ENCODE peak calls at places on chromosomes 3 and 15, in four cellular contexts. J is activated CD4-positive, alpha-beta T cell treated with anti-CD3 and anti-CD28 coated beads, Interleukin-2, amount 50 U/mL, for 1 hour; O is HFF-Myc; L is naive thymus-derived CD4-positive, alpha-beta T cell. K is an unnamed sample.
A peak's percentile ranks its signal among the peaks of the same experiment; 100 is the strongest.

GRCh38 chr3:58416191-58416590 is 17.4 kb downstream of the PDHB start:
- DNase-seq in J (no peak), O (no peak), L (no peak), K (no peak)

GRCh38 chr15:52082197-52083036 is 30.2 kb downstream of the BCL2L10 start:
- DNase-seq in J (no peak), O (no peak), L (no peak), K (no peak)

GRCh38 chr3:38026856-38027255 is 2.6 kb downstream of the PLCD1 start:
- DNase-seq in J (no peak), O (no peak), L (no peak), K (peak; percentile 1)

GRCh38 chr3:194470615-194471014 is 16.2 kb downstream of the ATP13A3 start:
- DNase-seq in J (no peak), O (no peak), L (no peak), K (no peak)

GRCh38 chr3:37097776-37098175 is 76.6 kb downstream of the LRRFIP2 start:
- DNase-seq in J (no peak), O (no peak), L (no peak), K (no peak)

GRCh38 chr3:193872265-193872753 is 263.6 kb upstream of the HES1 start:
- DNase-seq in J (no peak), O (peak; percentile 96), L (no peak), K (no peak)

GRCh38 chr15:74270155-74270554 is 34.0 kb downstream of the CCDC33 start:
- DNase-seq in J (no peak), O (no peak), L (no peak), K (no peak)

GRCh38 chr15:92882697-92883642 is 17.2 kb upstream of the CHD2 start:
- DNase-seq in J (peak; percentile 35), O (no peak), L (no peak), K (peak; percentile 94)

GRCh38 chr3:44845528-44846520 is 15.9 kb upstream of the TMEM42 start:
- DNase-seq in J (no peak), O (no peak), L (no peak), K (no peak)

GRCh38 chr3:111282024-111282423 is 210.4 kb downstream of the NECTIN3 start:
- DNase-seq in J (no peak), O (no peak), L (no peak), K (no peak)

GRCh38 chr15:89654311-89654761 is 931 bp downstream of the KIF7 start:
- DNase-seq in J (no peak), O (no peak), L (no peak), K (no peak)

GRCh38 chr3:48432411-48433371 is 2.8 kb upstream of the PLXNB1 start:
- DNase-seq in J (no peak), O (no peak), L (no peak), K (no peak)

GRCh38 chr15:101193063-101193712 is 58.7 kb downstream of the CHSY1 start:
- DNase-seq in J (no peak), O (no peak), L (no peak), K (no peak)

GRCh38 chr3:71304684-71305083 is 278.8 kb downstream of the FOXP1 start:
- DNase-seq in J (peak; percentile 20), O (no peak), L (peak; percentile 50), K (no peak)

GRCh38 chr3:150721285-150722130 is 17.8 kb upstream of the ERICH6 start:
- DNase-seq in J (no peak), O (peak; percentile 32), L (peak; percentile 33), K (no peak)

GRCh38 chr3:11588755-11589154 is 55.0 kb downstream of the VGLL4 start:
- DNase-seq in J (no peak), O (no peak), L (no peak), K (no peak)

GRCh38 chr15:43880406-43881184 is 53.8 kb downstream of the WDR76 start:
- DNase-seq in J (no peak), O (no peak), L (no peak), K (no peak)

GRCh38 chr3:77296527-77296926 is 256.6 kb downstream of the ROBO2 start:
- DNase-seq in J (no peak), O (no peak), L (no peak), K (no peak)

GRCh38 chr3:23480324-23480704 is 277.2 kb downstream of the UBE2E2 start:
- DNase-seq in J (no peak), O (no peak), L (no peak), K (no peak)

GRCh38 chr15:61871926-61872522 is 188.2 kb downstream of the VPS13C start:
- DNase-seq in J (no peak), O (peak; percentile 2), L (no peak), K (no peak)

GRCh38 chr15:90035835-90036220 is 34.7 kb downstream of the ZNF710 start:
- DNase-seq in J (no peak), O (no peak), L (no peak), K (no peak)

GRCh38 chr3:108180214-108180613 is 42.0 kb downstream of the IFT57 start:
- DNase-seq in J (no peak), O (no peak), L (no peak), K (no peak)

GRCh38 chr15:85760049-85760448 is 34.7 kb downstream of the KLHL25 start:
- DNase-seq in J (no peak), O (no peak), L (no peak), K (no peak)

GRCh38 chr3:66499881-66500574 is 794 bp downstream of the LRIG1 start:
- DNase-seq in J (peak; percentile 34), O (no peak), L (peak; percentile 36), K (peak; percentile 26)

GRCh38 chr3:3893590-3893989 is 94.4 kb downstream of the LRRN1 start:
- DNase-seq in J (no peak), O (no peak), L (no peak), K (no peak)

GRCh38 chr15:85690546-85691226 is 104.0 kb downstream of the KLHL25 start:
- DNase-seq in J (peak; percentile 28), O (no peak), L (no peak), K (no peak)

GRCh38 chr3:16890605-16891333 is 6.0 kb downstream of the PLCL2 start:
- DNase-seq in J (no peak), O (no peak), L (no peak), K (no peak)

GRCh38 chr3:37492977-37493471 is 318.6 kb upstream of the LRRFIP2 start:
- DNase-seq in J (no peak), O (no peak), L (no peak), K (no peak)

GRCh38 chr3:32502089-32502943 is at the start of gene CMTM6:
- DNase-seq in J (peak; percentile 67), O (peak; percentile 15), L (peak; percentile 73), K (peak; percentile 84)

GRCh38 chr3:126577256-126577655 is 18.5 kb upstream of the C3orf22 start:
- DNase-seq in J (no peak), O (no peak), L (no peak), K (no peak)

GRCh38 chr3:146542179-146542578 is 2.2 kb downstream of the PLSCR1 start:
- DNase-seq in J (no peak), O (no peak), L (no peak), K (no peak)

GRCh38 chr3:101665851-101666250 is 11.1 kb downstream of the ZBTB11 start:
- DNase-seq in J (no peak), O (no peak), L (no peak), K (no peak)

GRCh38 chr3:69485489-69485888 is 99.6 kb upstream of the FRMD4B start:
- DNase-seq in J (no peak), O (no peak), L (no peak), K (no peak)

GRCh38 chr3:27596334-27596841 is 112.2 kb upstream of the SLC4A7 start:
- DNase-seq in J (no peak), O (no peak), L (no peak), K (peak; percentile 23)

GRCh38 chr3:98536456-98537017 is 4.8 kb downstream of the GPR15 start:
- DNase-seq in J (no peak), O (no peak), L (no peak), K (no peak)

GRCh38 chr3:57864853-57865252 is 108.7 kb downstream of the SLMAP start:
- DNase-seq in J (no peak), O (no peak), L (no peak), K (no peak)

K was measured in Peyer's patch.